ENCODE peak calls at places on chromosome 3, in five cellular contexts. One of them, this sample, is unnamed.

GRCh38 chr3:191397771-191398170 is 63.2 kb upstream of the PYDC2 start:
- DNase-seq in GM12865: no peak
- DNase-seq in choroid plexus epithelial cell: peak; percentile 43
- DNase-seq in ovary: no peak
- DNase-seq in hepatocyte: no peak
- DNase-seq in this sample: no peak

GRCh38 chr3:31936661-31937060 is 44.4 kb downstream of the OSBPL10 start:
- DNase-seq in choroid plexus epithelial cell: peak; percentile 61
- DNase-seq in ovary: no peak
- DNase-seq in GM12865: no peak
- DNase-seq in hepatocyte: peak; percentile 43
- DNase-seq in this sample: no peak

GRCh38 chr3:69838217-69838616 is 99.0 kb downstream of the MITF start:
- DNase-seq in GM12865: no peak
- DNase-seq in ovary: no peak
- DNase-seq in hepatocyte: no peak
- DNase-seq in choroid plexus epithelial cell: peak; percentile 86
- DNase-seq in this sample: no peak

GRCh38 chr3:53194218-53195065 is 33.4 kb downstream of the PRKCD start:
- DNase-seq in hepatocyte: no peak
- DNase-seq in GM12865: no peak
- DNase-seq in ovary: peak; percentile 74
- DNase-seq in choroid plexus epithelial cell: peak; percentile 72
- DNase-seq in this sample: no peak

GRCh38 chr3:25820372-25820771 is 30.5 kb downstream of the OXSM start:
- DNase-seq in choroid plexus epithelial cell: peak; percentile 98
- DNase-seq in GM12865: peak; percentile 14
- DNase-seq in ovary: no peak
- DNase-seq in hepatocyte: peak; percentile 12
- DNase-seq in this sample: no peak

GRCh38 chr3:43505351-43505750 is 116.5 kb downstream of the ANO10 start:
- DNase-seq in choroid plexus epithelial cell: peak; percentile 33
- DNase-seq in hepatocyte: no peak
- DNase-seq in GM12865: no peak
- DNase-seq in ovary: no peak
- DNase-seq in this sample: no peak

GRCh38 chr3:71066849-71067261 is 516.7 kb downstream of the FOXP1 start:
- DNase-seq in GM12865: no peak
- DNase-seq in choroid plexus epithelial cell: peak; percentile 63
- DNase-seq in hepatocyte: no peak
- DNase-seq in ovary: no peak
- DNase-seq in this sample: peak; percentile 80

GRCh38 chr3:149495581-149496125 is 21.2 kb downstream of the TM4SF4 start:
- DNase-seq in ovary: no peak
- DNase-seq in hepatocyte: no peak
- DNase-seq in choroid plexus epithelial cell: no peak
- DNase-seq in GM12865: no peak
- DNase-seq in this sample: no peak

GRCh38 chr3:51719413-51720025 is 12.7 kb downstream of the GRM2 start:
- DNase-seq in ovary: no peak
- DNase-seq in GM12865: no peak
- DNase-seq in hepatocyte: no peak
- DNase-seq in choroid plexus epithelial cell: no peak
- DNase-seq in this sample: no peak

GRCh38 chr3:182083112-182083511 is 371.4 kb downstream of the SOX2 start:
- DNase-seq in choroid plexus epithelial cell: no peak
- DNase-seq in ovary: no peak
- DNase-seq in GM12865: no peak
- DNase-seq in hepatocyte: no peak
- DNase-seq in this sample: no peak

GRCh38 chr3:193943200-193943599 is 192.7 kb upstream of the HES1 start:
- DNase-seq in ovary: peak; percentile 42
- DNase-seq in GM12865: no peak
- DNase-seq in choroid plexus epithelial cell: no peak
- DNase-seq in hepatocyte: no peak
- DNase-seq in this sample: no peak